ENCODE peak calls at places on chromosomes 4 and X, in ten cellular contexts. L is KBM-7, V is mesenteric fat pad, I is caudate nucleus, W is HCT116, R is heart right ventricle, C is H9, E is D341Med, X is iPS DF 19.7, Z is GM13977. F is an unnamed sample.

GRCh38 chr4:35925806-35926205 is 318.5 kb downstream of the ARAP2 start:
- DNase-seq in L (no peak), C (no peak), Z (peak), E (no peak), X (no peak), W (no peak), R (no peak), V (no peak), I (no peak), F (no peak)

GRCh38 chr4:166252487-166253402 is 379.7 kb downstream of the TLL1 start:
- DNase-seq in R (no peak), C (no peak), W (peak), L (peak), V (no peak), E (peak), Z (no peak), I (no peak), X (peak), F (peak)

GRCh38 chr4:40608628-40609027 is 21.0 kb downstream of the RBM47 start:
- DNase-seq in R (no peak), V (no peak), Z (no peak), W (no peak), C (no peak), E (no peak), L (no peak), I (no peak), X (no peak), F (no peak)

GRCh38 chr4:185071412-185071811 is 53.1 kb downstream of the HELT start:
- DNase-seq in W (no peak), C (no peak), X (no peak), R (peak), V (no peak), I (no peak), L (no peak), Z (no peak), E (no peak), F (no peak)

GRCh38 chr4:105126311-105127153 is 20.1 kb upstream of the TET2 start:
- DNase-seq in I (no peak), C (no peak), E (no peak), W (no peak), V (no peak), Z (no peak), L (no peak), R (no peak), X (no peak), F (no peak)

GRCh38 chrX:21740329-21741274 is 17.3 kb downstream of the SMPX start:
- DNase-seq in R (peak), X (no peak), L (no peak), E (no peak), C (no peak), Z (no peak), I (no peak), V (no peak), W (no peak), F (no peak)

GRCh38 chrX:149962859-149963757 is 24.8 kb upstream of the EOLA2 start:
- DNase-seq in V (no peak), I (no peak), R (peak), L (peak), Z (peak), X (no peak), C (peak), E (peak), W (peak), F (peak)

GRCh38 chrX:15350329-15350996 is 15.1 kb upstream of the PIGA start:
- DNase-seq in C (peak), Z (no peak), X (no peak), I (no peak), R (no peak), W (no peak), V (no peak), E (peak), L (peak), F (peak)

GRCh38 chrX:599837-600715 is 30.5 kb upstream of the SHOX start:
- DNase-seq in Z (no peak), C (peak), I (no peak), W (no peak), R (no peak), V (no peak), L (no peak), E (no peak), X (no peak), F (peak)

GRCh38 chr4:156223985-156224384 is 270.3 kb upstream of the CTSO start:
- DNase-seq in W (no peak), V (no peak), I (no peak), R (no peak), X (no peak), L (no peak), Z (no peak), E (no peak), C (no peak), F (no peak)

GRCh38 chrX:154046262-154046771 is 26.6 kb upstream of the IRAK1 start:
- DNase-seq in R (peak), L (no peak), C (no peak), X (no peak), I (no peak), E (no peak), Z (no peak), V (no peak), W (no peak), F (no peak)